ENCODE peak calls at places on chromosomes 7 and 10, in four cellular contexts. Q is HFF-Myc, G is NCI-H1092, N is mammary epithelial cell. R is an unnamed sample.

GRCh38 chr10:1633783-1634182 is 103.5 kb downstream of the ADARB2 start:
- DNase-seq in G (no peak), N (no peak), Q (no peak), R (no peak)

GRCh38 chr7:78734626-78735025 is 718.8 kb downstream of the MAGI2 start:
- DNase-seq in G (no peak), Q (peak; percentile 15), N (peak; percentile 50), R (no peak)

GRCh38 chr10:124526621-124527267 is 65.1 kb downstream of the LHPP start:
- DNase-seq in N (no peak), Q (no peak), G (no peak), R (no peak)

GRCh38 chr7:135712182-135712782 is 15.7 kb downstream of the SLC13A4 start:
- DNase-seq in Q (peak; percentile 43), N (no peak), G (peak; percentile 17), R (no peak)

GRCh38 chr10:130635528-130635927 is 499.3 kb downstream of the GLRX3 start:
- DNase-seq in Q (no peak), N (no peak), G (no peak), R (no peak)

GRCh38 chr10:7152341-7152740 is 258.5 kb downstream of the SFMBT2 start:
- DNase-seq in G (no peak), N (no peak), Q (no peak), R (no peak)

GRCh38 chr10:84008878-84009277 is 130.4 kb upstream of the GHITM start:
- DNase-seq in Q (no peak), N (no peak), G (no peak), R (no peak)

GRCh38 chr10:11521860-11522259 is 89.6 kb downstream of the USP6NL start:
- DNase-seq in G (no peak), Q (no peak), N (no peak), R (no peak)

GRCh38 chr7:142063551-142064442 is 47.7 kb upstream of the MGAM2 start:
- DNase-seq in Q (no peak), N (no peak), G (no peak), R (no peak)

GRCh38 chr7:101542527-101543241 is 86.4 kb downstream of the MYL10 start:
- DNase-seq in Q (no peak), N (peak; percentile 34), G (peak; percentile 73), R (peak; percentile 49)

GRCh38 chr10:69880301-69881081 is 78.8 kb downstream of the COL13A1 start:
- DNase-seq in G (no peak), Q (no peak), N (no peak), R (no peak)

GRCh38 chr10:127145173-127145572 is 51.2 kb downstream of the INSYN2A start:
- DNase-seq in N (peak; percentile 86), G (no peak), Q (peak; percentile 59), R (no peak)

GRCh38 chr10:89355373-89355772 is 22.5 kb upstream of the IFIT1B start:
- DNase-seq in G (no peak), N (peak; percentile 46), Q (peak; percentile 22), R (no peak)

GRCh38 chr10:77877461-77878344 is 48.9 kb downstream of the DLG5 start:
- DNase-seq in G (no peak), N (peak; percentile 77), Q (no peak), R (no peak)

GRCh38 chr7:134350682-134351081 is 34.0 kb upstream of the SLC35B4 start:
- DNase-seq in G (no peak), Q (no peak), N (no peak), R (no peak)

GRCh38 chr7:108454674-108455523 is 1.3 kb downstream of the NRCAM start:
- DNase-seq in Q (no peak), N (peak; percentile 32), G (peak; percentile 66), R (peak; percentile 64)

GRCh38 chr7:81075150-81075549 is 156.3 kb upstream of the SEMA3C start:
- DNase-seq in N (peak; percentile 98), Q (no peak), G (no peak), R (no peak)

GRCh38 chr7:86653919-86654659 is 10.4 kb downstream of the GRM3 start:
- DNase-seq in G (no peak), Q (no peak), N (no peak), R (no peak)

GRCh38 chr7:151387161-151388006 is 22.5 kb downstream of the WDR86 start:
- DNase-seq in G (no peak), Q (no peak), N (no peak), R (no peak)

GRCh38 chr10:101612872-101613271 is 24.8 kb downstream of the DPCD start:
- DNase-seq in Q (no peak), G (no peak), N (no peak), R (no peak)

GRCh38 chr7:12436896-12437535 is 33.4 kb upstream of the VWDE start:
- DNase-seq in Q (no peak), G (peak; percentile 93), N (peak; percentile 51), R (peak; percentile 60)

GRCh38 chr7:4875391-4875790 is 8.1 kb downstream of the RADIL start:
- DNase-seq in Q (no peak), G (no peak), N (no peak), R (no peak)

GRCh38 chr10:63700935-63701263 is 179.7 kb downstream of the REEP3 start:
- DNase-seq in N (peak; percentile 37), G (no peak), Q (no peak), R (no peak)

GRCh38 chr7:48780862-48781261 is 143.5 kb upstream of the CDC14C start:
- DNase-seq in G (no peak), Q (no peak), N (no peak), R (no peak)

GRCh38 chr7:139753079-139753692 is 24.6 kb downstream of the HIPK2 start:
- DNase-seq in Q (no peak), G (peak; percentile 35), N (no peak), R (peak; percentile 48)

R was measured in NCI-H2227 treated with DMSO at 0.1 percent for 48 hours.